ENCODE peak calls at places on chromosomes 13 and 19, in four cellular contexts. N is K562, K is HEK293T, M is HepG2. C is an unnamed sample.

GRCh38 chr13:53058077-53058660 is 29.6 kb downstream of the OLFM4 start:
- DNase-seq in K (no peak), M (no peak), N (no peak), C (no peak)

GRCh38 chr19:42368360-42368759 is 21.7 kb downstream of the CNFN start:
- DNase-seq in M (no peak), K (no peak), N (no peak), C (no peak)

GRCh38 chr19:4647676-4648644 is 8.6 kb downstream of the TNFAIP8L1 start:
- DNase-seq in K (no peak), M (no peak), N (no peak), C (peak; percentile 46)

GRCh38 chr19:37980419-37980975 is 73.5 kb downstream of the SIPA1L3 start:
- DNase-seq in N (no peak), M (no peak), K (no peak), C (no peak)

GRCh38 chr13:39023761-39024160 is 14.1 kb downstream of the PROSER1 start:
- DNase-seq in M (no peak), K (no peak), N (no peak), C (no peak)

GRCh38 chr13:62629618-62630017 is 1214.0 kb upstream of the PCDH20 start:
- DNase-seq in N (no peak), K (no peak), M (no peak), C (no peak)

GRCh38 chr13:27988520-27988919 is at the start of gene URAD:
- DNase-seq in M (peak; percentile 17), N (no peak), K (no peak), C (no peak)

GRCh38 chr13:77544365-77544764 is 8.9 kb downstream of the SCEL start:
- DNase-seq in M (no peak), K (no peak), N (no peak), C (no peak)

GRCh38 chr19:7373862-7374261 is 25.1 kb downstream of the ARHGEF18 start:
- DNase-seq in M (peak; percentile 35), K (no peak), N (peak; percentile 67), C (no peak)

GRCh38 chr19:43789029-43789428 is 8.3 kb upstream of the KCNN4 start:
- DNase-seq in N (peak; percentile 71), K (no peak), M (no peak), C (peak; percentile 56)

GRCh38 chr19:44949550-44949949 is 3.7 kb downstream of the APOC2 start:
- DNase-seq in M (no peak), N (no peak), K (no peak), C (no peak)

GRCh38 chr19:46350758-46351159 is 3.9 kb downstream of the PPP5C start:
- DNase-seq in M (no peak), N (no peak), K (no peak), C (no peak)
- TF ChIP-seq ELF4 in M (no peak), N (no peak), K (no peak), C (no peak)

DNA sequence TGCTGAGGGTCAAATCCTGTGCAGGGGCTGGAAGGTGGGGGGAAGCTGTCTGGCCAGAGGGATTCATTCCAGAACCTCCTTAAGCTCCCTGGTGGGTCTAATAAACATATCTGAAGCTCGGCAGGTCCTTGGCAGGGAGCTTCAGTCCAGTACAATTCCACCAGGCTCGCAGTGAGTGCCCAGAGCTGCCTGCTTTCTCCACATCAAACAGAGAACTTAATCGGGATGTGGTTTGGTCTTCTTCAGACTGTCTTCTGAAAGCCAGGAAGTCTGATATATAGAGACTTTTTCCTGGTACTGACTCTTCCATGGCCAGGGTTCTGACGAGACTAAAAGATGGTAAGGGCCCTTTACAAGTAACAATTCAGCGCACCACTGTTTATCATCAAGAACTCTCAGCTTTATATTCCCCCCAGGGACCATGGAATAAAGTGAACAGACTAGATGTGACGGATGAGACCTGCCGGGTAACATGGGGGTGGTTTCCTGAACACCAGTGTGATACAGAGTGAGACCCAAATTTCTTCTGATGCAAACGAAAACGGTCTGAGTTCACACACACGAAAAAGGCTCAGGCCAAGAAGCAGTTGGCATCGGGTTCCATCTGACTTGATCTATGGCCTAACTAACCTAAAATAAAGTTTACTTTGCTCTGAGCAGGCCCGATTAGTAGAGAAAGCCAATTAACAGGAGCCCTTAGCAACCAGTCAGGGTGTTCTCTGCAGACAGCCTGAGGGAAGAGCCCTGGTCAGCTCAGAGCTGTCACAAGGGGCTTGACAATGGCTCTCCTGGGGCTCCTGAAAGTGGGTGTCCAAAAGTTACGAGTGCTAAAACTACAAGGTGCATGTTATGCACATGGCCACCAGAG is 29.0 kb downstream of the RANBP3 start:
- DNase-seq in K (no peak), N (no peak), M (no peak), C (no peak)
- TF ChIP-seq ELF4 in K (no peak), N (no peak), M (no peak), C (no peak)

GRCh38 chr13:109610517-109610916 is 175.9 kb downstream of the IRS2 start:
- DNase-seq in N (peak; percentile 13), K (peak; percentile 3), M (no peak), C (peak; percentile 56)
- TF ChIP-seq ELF4 in N (no peak), K (no peak), M (no peak), C (no peak)

GRCh38 chr19:40603719-40604646 is 2.8 kb downstream of the LTBP4 start:
- DNase-seq in N (peak; percentile 99), K (peak; percentile 89), M (peak; percentile 96), C (peak; percentile 100)
- TF ChIP-seq ELF4 in N (peak; percentile 43), K (no peak), M (no peak), C (no peak)

GRCh38 chr13:55615080-55615479 is 1525.6 kb upstream of the PRR20A start:
- DNase-seq in M (no peak), K (no peak), N (no peak), C (no peak)
- TF ChIP-seq ELF4 in M (no peak), K (no peak), N (no peak), C (no peak)

GRCh38 chr19:10549733-10550132 is 6.0 kb downstream of the ATG4D start:
- DNase-seq in K (no peak), M (no peak), N (no peak), C (no peak)
- TF ChIP-seq ELF4 in K (no peak), M (no peak), N (no peak), C (no peak)

GRCh38 chr19:13917888-13918406 is 11.9 kb downstream of the CC2D1A start:
- DNase-seq in K (no peak), M (no peak), N (no peak), C (no peak)
- TF ChIP-seq ELF4 in K (no peak), M (no peak), N (no peak), C (no peak)

DNA sequence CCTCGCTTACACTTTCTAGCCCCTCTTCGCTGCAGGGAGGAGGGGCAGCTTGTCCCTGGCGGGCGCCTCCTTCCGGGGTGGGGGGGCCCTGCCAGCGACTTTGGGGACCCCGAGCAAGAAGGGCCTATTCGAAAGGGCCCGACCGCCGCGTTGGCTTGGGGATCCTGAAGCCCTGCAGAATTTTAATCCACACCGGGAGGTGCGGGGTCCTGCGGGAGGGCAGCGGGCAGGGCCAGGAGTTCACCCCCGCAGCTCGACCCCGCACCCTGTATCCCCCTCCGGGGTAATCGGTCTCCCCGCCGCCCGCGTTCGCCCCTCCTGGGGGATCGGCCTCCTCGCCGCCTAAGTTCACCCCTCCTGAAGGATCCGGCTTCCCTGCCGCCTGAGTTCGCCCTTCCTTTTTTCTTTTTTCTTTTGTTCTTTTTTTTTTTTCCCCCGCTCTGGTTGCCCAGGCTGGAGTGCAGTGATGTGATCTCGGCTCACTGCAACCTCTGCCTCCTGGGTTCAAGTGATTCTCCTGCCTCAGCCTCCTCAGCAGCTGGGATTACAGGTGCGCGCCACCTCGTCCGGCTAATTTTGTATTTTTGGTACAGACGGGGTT is 688 bp downstream of the MOB3A start:
- DNase-seq in K (no peak), M (no peak), N (peak; percentile 16), C (no peak)
- TF ChIP-seq ELF4 in K (no peak), M (no peak), N (no peak), C (no peak)

GRCh38 chr19:3094638-3095374 is 644 bp downstream of the GNA11 start:
- DNase-seq in K (no peak), N (peak; percentile 47), M (no peak), C (no peak)
- TF ChIP-seq ELF4 in K (no peak), N (no peak), M (no peak), C (no peak)

C was measured in WTC11.